ENCODE peak calls at places on chromosomes 13 and 19, in six cellular contexts. H is NCI-H2081; N is stimulated activated CD4-positive, alpha-beta T cell treated with anti-CD3 and anti-CD28 coated beads, Interleukin-4, amount 100 ng/mL, for 24 hours; S is stimulated activated CD8-positive, alpha-beta memory T cell treated with anti-CD3 and anti-CD28 coated beads, Interleukin-2, amount 100 ng/mL, for 48 hours; G is GM12891; Y is ascending aorta. C is an unnamed sample.

GRCh38 chr13:72960114-72960513 is 98.7 kb upstream of the KLF5 start:
- DNase-seq in G (no peak), N (no peak), Y (no peak), S (no peak), H (no peak), C (peak; percentile 0)

GRCh38 chr19:38386300-38386967 is 1.4 kb downstream of the GGN start:
- DNase-seq in S (no peak), G (no peak), Y (no peak), N (no peak), H (no peak), C (no peak)

GRCh38 chr13:106291006-106291405 is 244.5 kb downstream of the EFNB2 start:
- DNase-seq in G (no peak), Y (no peak), S (no peak), N (no peak), H (no peak), C (no peak)

GRCh38 chr13:111252449-111253124 is 67.9 kb upstream of the TEX29 start:
- DNase-seq in Y (no peak), H (no peak), S (no peak), N (no peak), G (no peak), C (no peak)

GRCh38 chr19:40693896-40694295 is 3.4 kb upstream of the NUMBL start:
- DNase-seq in H (no peak), G (no peak), S (no peak), Y (no peak), N (no peak), C (no peak)

GRCh38 chr19:48274173-48274572 is 4.3 kb downstream of the ZNF114 start:
- DNase-seq in N (no peak), Y (no peak), G (no peak), H (no peak), S (no peak), C (no peak)

GRCh38 chr13:111630411-111630810 is 310.0 kb downstream of the TEX29 start:
- DNase-seq in N (no peak), G (no peak), H (no peak), Y (no peak), S (no peak), C (no peak)

GRCh38 chr19:18223860-18224524 is 2.2 kb downstream of the PDE4C start:
- DNase-seq in Y (no peak), N (peak; percentile 21), G (no peak), H (no peak), S (peak; percentile 43), C (peak; percentile 53)

GRCh38 chr13:75931116-75931515 is 295.0 kb downstream of the LMO7 start:
- DNase-seq in Y (no peak), S (no peak), N (no peak), G (no peak), H (no peak), C (no peak)

GRCh38 chr19:6393982-6394412 is 1.0 kb upstream of the GTF2F1 start:
- DNase-seq in S (peak; percentile 71), N (peak; percentile 80), H (no peak), Y (no peak), G (peak; percentile 62), C (peak; percentile 18)

GRCh38 chr19:44539991-44540390 is 10.5 kb upstream of the CEACAM20 start:
- DNase-seq in N (no peak), H (no peak), S (no peak), G (no peak), Y (no peak), C (no peak)

GRCh38 chr19:6065685-6066365 is 44.5 kb downstream of the RFX2 start:
- DNase-seq in G (no peak), N (peak; percentile 51), H (peak; percentile 52), S (peak; percentile 37), Y (no peak), C (peak; percentile 80)

GRCh38 chr13:83740622-83741021 is 141.7 kb downstream of the SLITRK1 start:
- DNase-seq in H (no peak), N (no peak), Y (no peak), S (no peak), G (no peak), C (no peak)